ENCODE peak calls at places on chromosomes 6 and 20, in four cellular contexts. One of them, this sample, is unnamed.

GRCh38 chr6:158313989-158314388 is 1.7 kb downstream of the TULP4 start:
- DNase-seq in HCT116: no peak
- DNase-seq in HL-60: peak
- DNase-seq in GM23338: peak
- DNase-seq in this sample: no peak

GRCh38 chr20:52150440-52151258 is 40.9 kb downstream of the ZFP64 start:
- DNase-seq in HCT116: peak
- DNase-seq in HL-60: no peak
- DNase-seq in GM23338: peak
- DNase-seq in this sample: peak

GRCh38 chr6:9461161-9461560 is 953.7 kb downstream of the TFAP2A start:
- DNase-seq in HCT116: no peak
- DNase-seq in HL-60: no peak
- DNase-seq in GM23338: no peak
- DNase-seq in this sample: no peak

GRCh38 chr6:111114484-111114883 is 27.2 kb downstream of the SLC16A10 start:
- DNase-seq in HCT116: no peak
- DNase-seq in HL-60: no peak
- DNase-seq in GM23338: no peak
- DNase-seq in this sample: no peak

GRCh38 chr6:90216081-90216977 is 80.3 kb downstream of the BACH2 start:
- DNase-seq in HCT116: no peak
- DNase-seq in HL-60: no peak
- DNase-seq in GM23338: peak
- DNase-seq in this sample: peak

GRCh38 chr6:113707194-113707593 is 150.0 kb upstream of the MARCKS start:
- DNase-seq in HCT116: no peak
- DNase-seq in HL-60: no peak
- DNase-seq in GM23338: peak
- DNase-seq in this sample: no peak

GRCh38 chr6:73655341-73655917 is 1.6 kb upstream of the SLC17A5 start:
- DNase-seq in HCT116: no peak
- DNase-seq in HL-60: no peak
- DNase-seq in GM23338: no peak
- DNase-seq in this sample: no peak

GRCh38 chr6:45388328-45388727 is 10.6 kb upstream of the SUPT3H start:
- DNase-seq in HCT116: no peak
- DNase-seq in HL-60: no peak
- DNase-seq in GM23338: peak
- DNase-seq in this sample: no peak

GRCh38 chr6:140285998-140286690 is 911.7 kb upstream of the CITED2 start:
- DNase-seq in HCT116: no peak
- DNase-seq in HL-60: no peak
- DNase-seq in GM23338: no peak
- DNase-seq in this sample: no peak

GRCh38 chr6:56913276-56914138 is 41.4 kb upstream of the BEND6 start:
- DNase-seq in HCT116: no peak
- DNase-seq in HL-60: no peak
- DNase-seq in GM23338: no peak
- DNase-seq in this sample: no peak

GRCh38 chr6:117396228-117396627 is 29.5 kb downstream of the ROS1 start:
- DNase-seq in HCT116: no peak
- DNase-seq in HL-60: no peak
- DNase-seq in GM23338: no peak
- DNase-seq in this sample: no peak

GRCh38 chr20:32537657-32538525 is 47.2 kb downstream of the NOL4L start:
- DNase-seq in HCT116: no peak
- DNase-seq in HL-60: no peak
- DNase-seq in GM23338: peak
- DNase-seq in this sample: no peak

GRCh38 chr6:93721386-93722048 is 302.2 kb upstream of the EPHA7 start:
- DNase-seq in HCT116: no peak
- DNase-seq in HL-60: no peak
- DNase-seq in GM23338: peak
- DNase-seq in this sample: no peak

GRCh38 chr20:50717974-50718761 is 13.2 kb upstream of the PARD6B start:
- DNase-seq in HCT116: no peak
- DNase-seq in HL-60: no peak
- DNase-seq in GM23338: peak
- DNase-seq in this sample: no peak

GRCh38 chr20:25454153-25454900 is 46.9 kb downstream of the GINS1 start:
- DNase-seq in HCT116: no peak
- DNase-seq in HL-60: no peak
- DNase-seq in GM23338: no peak
- DNase-seq in this sample: no peak

GRCh38 chr20:36605309-36606170 is at the start of gene RAB5IF:
- DNase-seq in HCT116: peak
- DNase-seq in HL-60: peak
- DNase-seq in GM23338: peak
- DNase-seq in this sample: peak
- TF ChIP-seq REST in HCT116: no peak
- TF ChIP-seq REST in HL-60: peak
- TF ChIP-seq REST in GM23338: no peak
- TF ChIP-seq REST in this sample: no peak

DNA sequence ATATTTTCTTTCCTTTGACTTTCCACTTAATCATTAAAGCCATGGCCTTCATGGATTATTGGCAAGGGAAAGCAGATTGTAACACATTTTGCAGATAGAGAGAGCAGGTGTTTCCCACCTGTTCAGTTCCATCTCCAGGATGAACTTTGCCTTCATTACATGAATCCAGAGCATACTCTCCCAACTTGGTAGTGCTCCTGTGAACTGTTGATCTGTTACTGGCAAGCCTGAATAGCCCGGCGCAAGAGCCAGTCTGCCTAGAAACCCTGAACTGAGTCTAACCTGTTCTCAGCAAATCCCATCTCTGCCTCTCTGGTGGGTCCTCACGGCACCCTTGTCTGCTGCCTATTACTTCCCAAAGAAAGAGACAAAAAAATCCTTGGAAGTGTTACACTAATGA is 210.3 kb downstream of the PLCB1 start:
- DNase-seq in HCT116: no peak
- DNase-seq in HL-60: no peak
- DNase-seq in GM23338: no peak
- DNase-seq in this sample: no peak
- TF ChIP-seq REST in HCT116: no peak
- TF ChIP-seq REST in HL-60: no peak
- TF ChIP-seq REST in GM23338: no peak
- TF ChIP-seq REST in this sample: no peak

GRCh38 chr20:38878798-38879197 is 47.4 kb upstream of the FAM83D start:
- DNase-seq in HCT116: no peak
- DNase-seq in HL-60: no peak
- DNase-seq in GM23338: peak
- DNase-seq in this sample: no peak
- TF ChIP-seq REST in HCT116: peak
- TF ChIP-seq REST in HL-60: peak
- TF ChIP-seq REST in GM23338: peak
- TF ChIP-seq REST in this sample: peak

GRCh38 chr6:164252952-164253351 is 838.4 kb downstream of the QKI start:
- DNase-seq in HCT116: no peak
- DNase-seq in HL-60: no peak
- DNase-seq in GM23338: peak
- DNase-seq in this sample: no peak
- TF ChIP-seq REST in HCT116: peak
- TF ChIP-seq REST in HL-60: peak
- TF ChIP-seq REST in GM23338: peak
- TF ChIP-seq REST in this sample: peak

GRCh38 chr6:13710552-13711383 is 867 bp downstream of the RANBP9 start:
- DNase-seq in HCT116: no peak
- DNase-seq in HL-60: no peak
- DNase-seq in GM23338: peak
- DNase-seq in this sample: no peak

GRCh38 chr6:13709698-13710551 is 1.7 kb downstream of the RANBP9 start:
- DNase-seq in HCT116: no peak
- DNase-seq in HL-60: no peak
- DNase-seq in GM23338: peak
- DNase-seq in this sample: no peak

GRCh38 chr6:13712485-13712990 is 903 bp upstream of the RANBP9 start:
- DNase-seq in HCT116: no peak
- DNase-seq in HL-60: no peak
- DNase-seq in GM23338: no peak
- DNase-seq in this sample: no peak

GRCh38 chr6:13711726-13712484 is at the start of gene RANBP9:
- DNase-seq in HCT116: peak
- DNase-seq in HL-60: peak
- DNase-seq in GM23338: peak
- DNase-seq in this sample: peak

DNA sequence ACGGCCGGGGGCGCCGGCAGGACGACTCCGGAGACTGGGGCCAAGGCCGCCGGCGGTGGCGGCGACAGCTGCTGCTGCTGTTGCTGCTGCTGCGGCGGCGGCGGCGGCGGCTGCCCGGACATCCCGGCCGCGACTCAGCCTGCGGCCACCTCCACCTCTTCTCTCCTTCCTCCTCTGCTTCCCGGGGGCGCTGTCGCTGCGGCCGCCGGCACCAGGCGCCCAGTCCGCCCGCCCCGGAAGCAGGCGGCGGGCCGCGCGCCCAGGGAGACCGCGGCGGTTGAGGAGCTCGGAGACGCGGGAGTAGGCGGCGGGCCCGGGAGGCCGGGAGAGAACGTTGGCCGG is 280 bp downstream of the RANBP9 start:
- DNase-seq in HCT116: no peak
- DNase-seq in HL-60: no peak
- DNase-seq in GM23338: no peak
- DNase-seq in this sample: no peak
- TF ChIP-seq REST in HCT116: no peak
- TF ChIP-seq REST in HL-60: no peak
- TF ChIP-seq REST in GM23338: no peak
- TF ChIP-seq REST in this sample: no peak

DNA sequence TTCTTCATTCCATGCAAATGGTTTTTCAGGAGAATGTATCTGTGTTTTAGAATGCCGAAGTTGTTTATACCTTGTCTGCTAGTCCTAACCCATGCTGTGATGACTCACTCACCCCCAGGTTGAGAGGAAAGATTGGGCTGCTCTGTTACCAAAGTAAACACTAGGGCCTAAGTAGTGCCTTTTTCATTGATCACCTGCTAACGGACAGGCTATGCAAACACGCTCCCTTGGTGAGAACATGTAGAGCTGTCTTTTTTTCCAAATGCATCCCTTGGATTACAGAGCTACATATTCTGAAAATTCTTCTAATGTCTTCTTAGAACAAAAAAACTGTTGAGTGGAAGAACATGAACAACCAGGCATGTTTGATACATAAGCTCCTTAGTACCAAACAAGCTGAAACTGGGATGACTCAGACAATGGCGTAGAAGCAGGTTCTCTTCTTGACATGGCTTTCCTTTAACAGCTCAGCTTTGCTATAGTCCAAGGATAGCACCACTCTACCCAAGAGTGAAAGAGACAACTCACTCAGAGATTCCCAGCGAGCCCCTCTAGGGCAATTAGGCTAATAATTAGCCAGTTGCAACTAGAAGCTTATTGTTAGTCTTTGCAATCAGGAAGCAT is 20.5 kb downstream of the PERP start:
- DNase-seq in HCT116: peak
- DNase-seq in HL-60: no peak
- DNase-seq in GM23338: peak
- DNase-seq in this sample: peak
- TF ChIP-seq REST in HCT116: no peak
- TF ChIP-seq REST in HL-60: no peak
- TF ChIP-seq REST in GM23338: no peak
- TF ChIP-seq REST in this sample: no peak